ENCODE peak calls at places on chromosomes 3 and 15, in six cellular contexts. O, H, E, K, B and C are unnamed samples.
A peak's percentile ranks its signal among the peaks of the same experiment; 100 is the strongest.

GRCh38 chr3:39260957-39261356 is 18.9 kb downstream of the CX3CR1 start:
- DNase-seq in K (peak; percentile 61), O (peak; percentile 60), E (peak; percentile 82), H (peak; percentile 89), B (peak; percentile 66), C (no peak)

GRCh38 chr3:98817546-98817945 is 54.4 kb downstream of the ST3GAL6 start:
- DNase-seq in H (no peak), B (peak; percentile 66), O (no peak), E (no peak), K (no peak), C (no peak)

GRCh38 chr15:86620636-86621349 is 541.1 kb downstream of the AGBL1 start:
- DNase-seq in K (no peak), O (no peak), E (no peak), H (no peak), B (no peak), C (no peak)

GRCh38 chr3:146625117-146625775 is 20.1 kb upstream of the PLSCR5 start:
- DNase-seq in H (no peak), B (peak; percentile 66), E (no peak), K (no peak), O (no peak), C (no peak)

GRCh38 chr3:16881896-16882645 is 2.7 kb upstream of the PLCL2 start:
- DNase-seq in K (no peak), O (no peak), H (no peak), E (no peak), B (no peak), C (no peak)

GRCh38 chr3:187328691-187329090 is 37.2 kb upstream of the MASP1 start:
- DNase-seq in H (peak; percentile 28), O (no peak), E (no peak), B (no peak), K (no peak), C (no peak)

GRCh38 chr3:86175593-86175992 is 815.4 kb downstream of the VGLL3 start:
- DNase-seq in E (no peak), O (no peak), B (no peak), K (no peak), H (no peak), C (no peak)

GRCh38 chr3:134846943-134847342 is 51.9 kb downstream of the EPHB1 start:
- DNase-seq in H (no peak), O (no peak), E (peak; percentile 28), B (peak; percentile 97), K (no peak), C (no peak)

GRCh38 chr3:69948246-69948862 is 51.2 kb upstream of the SAMMSON start:
- DNase-seq in K (no peak), H (no peak), O (no peak), E (no peak), B (peak; percentile 60), C (no peak)

GRCh38 chr15:64749999-64750657 is 25.3 kb downstream of the RBPMS2 start:
- DNase-seq in H (no peak), B (no peak), K (no peak), O (no peak), E (no peak), C (no peak)

GRCh38 chr15:60520825-60521368 is 42.0 kb upstream of the ICE2 start:
- DNase-seq in O (peak; percentile 82), B (peak; percentile 78), E (peak; percentile 49), K (peak; percentile 73), H (no peak), C (peak; percentile 91)

GRCh38 chr3:9691636-9692035 is 12.0 kb upstream of the CPNE9 start:
- DNase-seq in O (no peak), B (no peak), K (no peak), E (no peak), H (no peak), C (no peak)

GRCh38 chr15:34610388-34610787 is 26.9 kb upstream of the GOLGA8B start:
- DNase-seq in H (no peak), E (no peak), K (no peak), O (no peak), B (peak; percentile 39), C (no peak)

GRCh38 chr15:76251717-76252116 is 59.6 kb downstream of the ETFA start:
- DNase-seq in E (no peak), K (no peak), H (no peak), B (no peak), O (no peak), C (no peak)
- H3K4me1 ChIP-seq in E (peaks cover 3% of the 10 kb centered on the region), K (no peaks in the 10 kb centered on the region), H (no peaks in the 10 kb centered on the region), B (no peaks in the 10 kb centered on the region), O (no peaks in the 10 kb centered on the region), C (no peaks in the 10 kb centered on the region)

DNA sequence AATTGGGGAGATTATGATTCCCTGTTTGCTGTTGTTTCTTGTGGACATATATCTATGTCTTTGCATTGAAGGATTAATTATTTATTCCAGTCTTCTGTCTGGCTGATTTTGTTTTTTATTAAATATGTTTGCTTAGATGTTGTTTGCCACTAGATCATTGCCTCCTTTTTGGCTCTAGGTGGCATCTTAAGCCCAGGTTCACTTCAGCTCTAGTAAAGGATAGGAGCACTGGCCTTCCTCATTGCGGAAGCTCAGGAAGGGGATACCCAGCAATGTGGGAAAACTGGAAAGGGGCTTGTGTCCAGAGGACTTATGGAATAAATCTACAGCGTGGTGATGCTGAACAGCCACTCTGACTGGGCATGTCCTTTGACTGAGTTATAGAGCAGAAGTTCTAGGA is 821.6 kb downstream of the PDCD6IP start:
- DNase-seq in B (no peak), O (no peak), K (no peak), H (no peak), E (no peak), C (no peak)
- TF ChIP-seq CTCF in B (no peak), O (no peak), K (no peak), H (no peak), E (no peak), C (no peak)

DNA sequence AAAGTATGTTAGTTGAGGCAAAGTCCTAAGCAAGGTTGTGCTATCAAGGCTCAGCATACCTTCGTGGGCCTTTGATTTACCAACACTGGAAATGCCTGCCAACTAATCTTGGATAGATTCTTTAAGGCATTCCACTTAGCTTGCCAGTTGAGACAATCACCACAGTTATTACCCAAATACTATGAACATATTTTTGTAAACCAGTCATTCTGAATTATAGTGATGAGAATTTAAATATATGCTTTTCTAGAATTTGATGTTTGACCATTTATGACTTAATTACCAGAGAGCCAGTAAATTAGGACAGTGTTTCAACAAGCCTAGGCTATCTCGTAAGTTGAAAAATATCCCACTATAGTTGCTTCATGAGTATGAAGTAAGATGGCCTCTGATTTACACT is 15.5 kb downstream of the TRIM59 start:
- DNase-seq in E (no peak), B (no peak), H (no peak), O (no peak), K (no peak), C (no peak)
- TF ChIP-seq POLR2A in E (no peak), B (no peak), H (no peak), O (no peak), K (no peak), C (no peak)

GRCh38 chr3:195004512-195005250 is 266.3 kb downstream of the XXYLT1 start:
- DNase-seq in E (peak; percentile 6), O (no peak), B (no peak), H (no peak), K (no peak), C (no peak)
- H3K4me1 ChIP-seq in E (peaks cover 19% of the 10 kb centered on the region), O (peaks cover 18% of the 10 kb centered on the region), B (peaks cover 5% of the 10 kb centered on the region), H (peaks cover 4% of the 10 kb centered on the region), K (peaks cover 5% of the 10 kb centered on the region), C (no peaks in the 10 kb centered on the region)

DNA sequence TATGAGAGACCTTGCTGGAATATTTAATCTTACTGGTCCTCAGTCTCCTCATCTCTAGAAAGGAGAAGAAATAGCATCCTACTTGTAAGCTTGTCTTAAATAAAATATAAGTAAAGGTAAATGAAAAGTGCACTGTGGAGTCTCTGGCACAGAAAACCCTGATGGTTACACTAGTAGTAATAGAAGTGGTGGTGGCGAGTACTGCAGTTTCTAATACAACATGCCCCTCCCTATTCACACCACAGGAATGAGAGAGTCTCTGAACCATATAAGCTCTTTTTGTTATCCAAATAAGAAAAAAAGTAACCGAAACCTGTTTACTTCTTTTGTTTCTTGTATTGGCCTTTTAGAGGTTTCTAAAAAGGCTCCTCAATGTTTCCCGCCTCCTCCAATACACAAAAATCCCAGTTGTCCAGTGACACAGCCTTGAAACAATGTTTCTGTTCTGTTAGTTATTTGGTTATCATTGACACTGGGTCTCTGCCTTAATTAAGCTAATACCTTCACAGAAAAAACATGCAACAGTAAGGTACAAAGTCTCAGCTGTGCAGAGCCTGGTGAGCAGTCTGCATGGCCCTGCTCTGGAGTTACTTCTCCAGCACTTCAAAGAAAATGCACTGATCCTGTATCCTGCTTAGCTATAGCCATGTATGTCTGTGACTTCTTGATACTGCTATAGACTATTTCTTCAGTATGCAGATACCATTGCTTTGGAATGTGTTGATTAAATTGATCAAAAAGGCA is 315.7 kb upstream of the IL12A start:
- DNase-seq in B (no peak), O (no peak), E (no peak), K (no peak), H (no peak), C (no peak)
- TF ChIP-seq CTCF in B (no peak), O (no peak), E (no peak), K (no peak), H (no peak), C (no peak)